ENCODE peak calls at places on chromosomes 3 and 15, in four cellular contexts. H, S, I and U are unnamed samples.

GRCh38 chr3:194857459-194858113 is 171.9 kb downstream of the FAM43A start:
- DNase-seq in H (no peak), S (no peak), I (no peak), U (no peak)

GRCh38 chr3:18830087-18830486 is 318.2 kb upstream of the KCNH8 start:
- DNase-seq in H (no peak), S (no peak), I (no peak), U (no peak)

GRCh38 chr3:196502775-196503181 is 790 bp downstream of the RNF168 start:
- DNase-seq in H (peak; percentile 20), S (no peak), I (peak; percentile 30), U (peak; percentile 39)

GRCh38 chr15:48144889-48145288 is 24.1 kb downstream of the SLC24A5 start:
- DNase-seq in H (no peak), S (no peak), I (no peak), U (no peak)

GRCh38 chr3:27680517-27681246 is 41.4 kb downstream of the EOMES start:
- DNase-seq in H (no peak), S (peak; percentile 17), I (peak; percentile 78), U (no peak)

GRCh38 chr3:121662742-121663141 is 2.0 kb upstream of the HCLS1 start:
- DNase-seq in H (no peak), S (no peak), I (no peak), U (no peak)

GRCh38 chr15:25175789-25176615 is 221.2 kb downstream of the SNRPN start:
- DNase-seq in H (no peak), S (peak; percentile 1), I (no peak), U (no peak)

GRCh38 chr15:98599911-98600685 is 48.2 kb upstream of the IGF1R start:
- DNase-seq in H (no peak), S (peak; percentile 31), I (no peak), U (no peak)

GRCh38 chr3:79203144-79203519 is 564.7 kb downstream of the ROBO1 start:
- DNase-seq in H (no peak), S (no peak), I (no peak), U (no peak)

GRCh38 chr15:81407679-81408078 is 33.7 kb upstream of the TMC3 start:
- DNase-seq in H (no peak), S (no peak), I (no peak), U (no peak)

GRCh38 chr3:32856355-32856889 is 38.6 kb downstream of the TRIM71 start:
- DNase-seq in H (no peak), S (no peak), I (peak; percentile 65), U (peak; percentile 29)

GRCh38 chr3:194006-194405 is 2.6 kb upstream of the CHL1 start:
- DNase-seq in H (no peak), S (no peak), I (no peak), U (no peak)

GRCh38 chr15:68347392-68347791 is 69.8 kb downstream of the FEM1B start:
- DNase-seq in H (no peak), S (no peak), I (no peak), U (no peak)

GRCh38 chr3:177127008-177127407 is 70.3 kb downstream of the TBL1XR1 start:
- DNase-seq in H (no peak), S (no peak), I (no peak), U (no peak)

GRCh38 chr15:44537728-44538240 is 837 bp downstream of the EIF3J start:
- DNase-seq in H (peak; percentile 21), S (no peak), I (peak; percentile 49), U (peak; percentile 48)

GRCh38 chr15:39275066-39275465 is 305.8 kb upstream of the THBS1 start:
- DNase-seq in H (no peak), S (no peak), I (no peak), U (no peak)

GRCh38 chr15:22979069-22979698 is 984 bp downstream of the CYFIP1 start:
- DNase-seq in H (peak; percentile 47), S (peak; percentile 63), I (peak; percentile 36), U (peak; percentile 73)

GRCh38 chr3:12188681-12189287 is 30.1 kb upstream of the TIMP4 start:
- DNase-seq in H (no peak), S (no peak), I (no peak), U (no peak)

GRCh38 chr3:136281966-136282554 is 31.9 kb downstream of the PCCB start:
- DNase-seq in H (no peak), S (no peak), I (no peak), U (no peak)

GRCh38 chr3:13105181-13105580 is 32.0 kb upstream of the IQSEC1 start:
- DNase-seq in H (no peak), S (no peak), I (no peak), U (no peak)

GRCh38 chr3:170482199-170482598 is 63.5 kb downstream of the CLDN11 start:
- DNase-seq in H (no peak), S (no peak), I (no peak), U (no peak)

GRCh38 chr3:120435621-120436020 is 15.2 kb downstream of the FSTL1 start:
- DNase-seq in H (no peak), S (no peak), I (no peak), U (no peak)
- TF ChIP-seq NR3C1 in H (no peak), S (no peak), I (no peak), U (no peak)

GRCh38 chr15:30923429-30923828 is 19.7 kb downstream of the FAN1 start:
- DNase-seq in H (no peak), S (no peak), I (no peak), U (no peak)
- TF ChIP-seq NR3C1 in H (no peak), S (no peak), I (no peak), U (no peak)

GRCh38 chr15:78004222-78004727 is 73.2 kb downstream of the TBC1D2B start:
- DNase-seq in H (no peak), S (no peak), I (no peak), U (no peak)
- TF ChIP-seq NR3C1 in H (no peak), S (no peak), I (no peak), U (no peak)

DNA sequence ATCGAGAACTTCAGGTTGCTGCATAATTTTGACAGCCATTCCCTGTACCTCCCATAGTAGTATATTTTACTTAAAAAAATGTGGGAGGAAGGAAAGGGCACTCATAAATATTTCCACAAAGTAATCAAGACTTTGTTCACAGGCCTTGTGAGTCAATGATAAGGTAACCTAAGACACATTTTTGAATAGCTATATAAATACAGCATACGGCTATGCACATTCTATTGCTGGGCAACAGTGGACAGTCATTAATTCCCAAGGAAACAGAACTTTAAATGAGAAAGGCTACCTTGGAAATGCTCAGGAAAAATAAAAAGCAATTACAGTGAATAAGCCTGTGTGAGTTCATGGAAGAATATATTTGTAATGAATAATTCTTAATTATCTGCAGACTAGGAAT is 144.0 kb downstream of the CADM2 start:
- DNase-seq in H (no peak), S (no peak), I (no peak), U (no peak)
- TF ChIP-seq NR3C1 in H (no peak), S (no peak), I (no peak), U (no peak)

GRCh38 chr3:192570757-192571156 is 156.6 kb downstream of the FGF12 start:
- DNase-seq in H (no peak), S (no peak), I (no peak), U (no peak)
- TF ChIP-seq NR3C1 in H (no peak), S (no peak), I (no peak), U (no peak)